ENCODE peak calls at places on chromosome X, in nine cellular contexts. I, O, B, F, H, S, J, U and Y are unnamed samples.

GRCh38 chrX:117743469-117744251 is 372.9 kb downstream of the KLHL13 start:
- DNase-seq in F (no peak), U (no peak), I (peak), O (no peak), J (no peak), H (no peak), B (no peak), S (peak), Y (peak)

GRCh38 chrX:44903107-44903506 is 30.1 kb downstream of the KDM6A start:
- DNase-seq in S (peak), F (no peak), I (no peak), J (no peak), H (no peak), B (no peak), U (peak), O (peak), Y (no peak)

GRCh38 chrX:148960060-148960459 is 459.6 kb downstream of the AFF2 start:
- DNase-seq in U (no peak), B (no peak), F (no peak), S (no peak), H (no peak), J (no peak), O (no peak), I (no peak), Y (no peak)

GRCh38 chrX:86047174-86047991 is at the start of gene CHM:
- DNase-seq in H (peak), F (peak), J (peak), O (peak), B (peak), S (peak), I (peak), U (peak), Y (peak)

GRCh38 chrX:151396042-151396826 is 772 bp upstream of the VMA21 start:
- DNase-seq in H (peak), U (peak), J (peak), I (peak), B (peak), S (peak), O (no peak), F (no peak), Y (no peak)

GRCh38 chrX:47217121-47217851 is 1.2 kb upstream of the CDK16 start:
- DNase-seq in U (peak), S (peak), J (peak), O (peak), B (peak), F (no peak), H (no peak), I (no peak), Y (peak)

GRCh38 chrX:123665197-123665596 is 67.7 kb downstream of the THOC2 start:
- DNase-seq in O (no peak), S (no peak), I (no peak), H (no peak), F (no peak), B (no peak), J (no peak), U (peak), Y (no peak)

GRCh38 chrX:65871671-65872311 is 168.1 kb downstream of the VSIG4 start:
- DNase-seq in J (no peak), H (peak), I (peak), B (no peak), O (peak), F (no peak), U (peak), S (no peak), Y (no peak)

GRCh38 chrX:18994713-18995112 is 10.8 kb upstream of the PHKA2 start:
- DNase-seq in O (peak), H (no peak), I (no peak), B (no peak), F (no peak), U (peak), S (peak), J (no peak), Y (no peak)

GRCh38 chrX:115408736-115409390 is 119.3 kb downstream of the LUZP4 start:
- DNase-seq in S (peak), F (no peak), I (no peak), O (no peak), B (no peak), H (no peak), U (no peak), J (no peak), Y (no peak)

GRCh38 chrX:139198936-139199335 is 331.6 kb upstream of the F9 start:
- DNase-seq in B (no peak), U (no peak), F (no peak), J (no peak), I (no peak), S (no peak), H (no peak), O (no peak), Y (no peak)

GRCh38 chrX:5708209-5708608 is 520.5 kb downstream of the NLGN4X start:
- DNase-seq in O (no peak), J (no peak), H (no peak), U (no peak), S (no peak), F (no peak), I (no peak), B (no peak), Y (no peak)

GRCh38 chrX:40082447-40083119 is 15.2 kb downstream of the BCOR start:
- DNase-seq in S (no peak), B (no peak), F (peak), U (no peak), H (no peak), I (no peak), J (no peak), O (no peak), Y (no peak)

GRCh38 chrX:102768984-102769761 is 48.6 kb downstream of the GPRASP3 start:
- DNase-seq in J (peak), H (peak), I (peak), O (peak), U (peak), F (peak), B (peak), S (peak), Y (peak)

GRCh38 chrX:110267874-110268273 is 50.0 kb downstream of the AMMECR1 start:
- DNase-seq in O (no peak), H (no peak), J (no peak), U (no peak), I (no peak), F (no peak), S (no peak), B (no peak), Y (no peak)

GRCh38 chrX:103831342-103831802 is 685 bp downstream of the RAB9B start:
- DNase-seq in U (peak), F (peak), J (no peak), I (no peak), O (peak), H (no peak), B (no peak), S (no peak), Y (no peak)

GRCh38 chrX:20595928-20596550 is 329.3 kb upstream of the RPS6KA3 start:
- DNase-seq in F (no peak), I (no peak), J (no peak), O (no peak), B (no peak), H (no peak), U (no peak), S (no peak), Y (no peak)

GRCh38 chrX:123267220-123267619 is 83.1 kb downstream of the GRIA3 start:
- DNase-seq in I (no peak), O (no peak), B (no peak), F (no peak), H (no peak), U (no peak), S (no peak), J (no peak), Y (no peak)

GRCh38 chrX:25873196-25873595 is 264.9 kb upstream of the MAGEB18 start:
- DNase-seq in U (no peak), F (no peak), O (no peak), H (no peak), S (no peak), B (no peak), I (no peak), J (no peak), Y (no peak)

GRCh38 chrX:101078716-101079115 is at the start of gene TMEM35A:
- DNase-seq in S (peak), O (no peak), F (no peak), U (no peak), J (no peak), B (no peak), I (peak), H (no peak), Y (no peak)

GRCh38 chrX:96994088-96994487 is 110.4 kb downstream of the RPA4 start:
- DNase-seq in H (no peak), S (no peak), J (no peak), I (no peak), O (no peak), U (no peak), B (no peak), F (no peak), Y (no peak)

GRCh38 chrX:129744881-129745321 is 6.1 kb downstream of the XPNPEP2 start:
- DNase-seq in H (no peak), I (no peak), U (no peak), J (no peak), F (no peak), O (no peak), B (no peak), S (no peak), Y (no peak)

GRCh38 chrX:135416546-135416945 is 5.2 kb upstream of the SMIM10L2A start:
- DNase-seq in I (no peak), S (no peak), B (no peak), J (no peak), U (peak), F (no peak), O (no peak), H (no peak), Y (no peak)

GRCh38 chrX:153333271-153333670 is 682 bp upstream of the ZNF275 start:
- DNase-seq in J (no peak), S (peak), H (no peak), O (no peak), U (no peak), B (no peak), I (no peak), F (no peak), Y (no peak)

GRCh38 chrX:40581333-40581910 is 652 bp downstream of the ATP6AP2 start:
- DNase-seq in F (no peak), U (peak), H (no peak), S (peak), B (no peak), O (peak), I (no peak), J (no peak), Y (no peak)

GRCh38 chrX:27863813-27864212 is 56.0 kb downstream of the MAGEB10 start:
- DNase-seq in U (no peak), J (no peak), H (no peak), S (no peak), O (no peak), F (no peak), I (no peak), B (no peak), Y (no peak)

GRCh38 chrX:118740276-118740889 is 13.0 kb downstream of the IL13RA1 start:
- DNase-seq in B (no peak), O (no peak), I (no peak), J (no peak), S (no peak), H (no peak), F (no peak), U (no peak), Y (no peak)

GRCh38 chrX:41922125-41922521 is 1.2 kb downstream of the CASK start:
- DNase-seq in O (no peak), S (peak), J (no peak), H (no peak), U (no peak), I (no peak), F (no peak), B (no peak), Y (peak)

GRCh38 chrX:147476008-147476407 is 435.7 kb upstream of the FMR1 start:
- DNase-seq in H (no peak), I (peak), U (peak), J (peak), O (no peak), S (no peak), B (no peak), F (no peak), Y (no peak)

GRCh38 chrX:96379951-96380350 is 304.7 kb upstream of the DIAPH2 start:
- DNase-seq in I (no peak), B (no peak), H (no peak), F (no peak), O (no peak), S (no peak), U (no peak), J (no peak), Y (no peak)

GRCh38 chrX:149950681-149951080 is 12.4 kb upstream of the EOLA2 start:
- DNase-seq in S (peak), B (no peak), J (no peak), O (peak), I (no peak), U (peak), H (no peak), F (no peak), Y (peak)

GRCh38 chrX:1592128-1592862 is 891 bp downstream of the AKAP17A start:
- DNase-seq in U (peak), F (no peak), H (no peak), S (peak), I (peak), J (no peak), B (no peak), O (no peak), Y (no peak)

GRCh38 chrX:150635952-150636351 is 57.2 kb upstream of the MTMR1 start:
- DNase-seq in F (no peak), J (no peak), I (no peak), H (peak), S (peak), O (peak), U (peak), B (no peak), Y (no peak)

GRCh38 chrX:118495061-118495921 is at the start of gene DOCK11:
- DNase-seq in I (peak), J (peak), O (peak), S (peak), B (peak), U (peak), H (peak), F (peak), Y (peak)

GRCh38 chrX:66074920-66075879 is 35.3 kb upstream of the VSIG4 start:
- DNase-seq in I (peak), F (peak), S (no peak), B (no peak), U (no peak), J (peak), H (peak), O (no peak), Y (no peak)

GRCh38 chrX:106698693-106699092 is 27.8 kb upstream of the RNF128 start:
- DNase-seq in J (no peak), U (peak), F (no peak), O (no peak), S (peak), B (no peak), H (no peak), I (no peak), Y (no peak)

GRCh38 chrX:4263005-4263404 is 549.6 kb upstream of the PRKX start:
- DNase-seq in B (no peak), F (no peak), J (no peak), H (no peak), O (peak), S (no peak), I (no peak), U (no peak), Y (no peak)

GRCh38 chrX:123773258-123773978 is 40.6 kb upstream of the THOC2 start:
- DNase-seq in I (no peak), B (no peak), F (no peak), S (no peak), O (no peak), U (no peak), H (no peak), J (no peak), Y (no peak)

GRCh38 chrX:69987691-69988090 is 62.0 kb downstream of the AWAT2 start:
- DNase-seq in I (no peak), U (no peak), J (no peak), S (no peak), H (no peak), B (no peak), F (no peak), O (no peak), Y (no peak)
- H3K27ac ChIP-seq in I (no peak), U (no peak), J (no peak), S (no peak), H (no peak), B (no peak), F (no peak), O (no peak), Y (no peak)

GRCh38 chrX:131621650-131622049 is 77.8 kb downstream of the OR13H1 start:
- DNase-seq in B (no peak), I (no peak), S (no peak), F (no peak), U (no peak), O (no peak), J (no peak), H (no peak), Y (no peak)

GRCh38 chrX:131626681-131627296 is 82.9 kb downstream of the OR13H1 start:
- DNase-seq in B (no peak), H (no peak), I (no peak), U (no peak), O (peak), S (no peak), J (no peak), F (no peak), Y (no peak)
- TF ChIP-seq CTCF in B (no peak), H (no peak), I (no peak), U (no peak), O (peak), S (no peak), J (no peak), F (no peak), Y (no peak)

DNA sequence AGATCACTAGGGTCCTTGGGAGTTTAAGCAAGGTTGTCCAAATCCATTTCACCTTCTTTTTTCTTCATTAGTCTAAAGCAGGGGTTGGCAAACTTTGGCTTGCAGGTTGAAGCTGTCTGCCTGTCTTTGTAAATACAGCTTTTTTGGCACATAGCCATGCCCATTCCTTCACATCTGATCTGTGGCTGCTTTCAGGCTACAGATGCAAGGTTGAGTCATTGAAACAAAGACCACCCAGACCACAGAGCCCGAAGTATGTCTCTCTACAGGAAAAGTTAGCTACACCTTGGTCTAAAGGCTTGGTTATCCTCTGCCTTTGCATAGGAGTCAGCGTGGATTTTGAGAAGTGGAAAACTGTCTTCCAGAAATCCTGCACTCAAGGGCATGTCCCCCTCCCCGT is 238.1 kb upstream of the STS start:
- DNase-seq in I (no peak), F (no peak), U (no peak), H (no peak), S (no peak), O (no peak), B (no peak), J (no peak), Y (no peak)
- H3K27ac ChIP-seq in I (no peak), F (no peak), U (no peak), H (no peak), S (no peak), O (no peak), B (no peak), J (no peak), Y (no peak)

GRCh38 chrX:74465424-74465823 is 44.1 kb downstream of the SLC16A2 start:
- DNase-seq in J (no peak), O (no peak), S (peak), U (no peak), B (no peak), H (no peak), F (no peak), I (no peak), Y (no peak)
- TF ChIP-seq CTCF in J (no peak), O (no peak), S (peak), U (no peak), B (no peak), H (no peak), F (no peak), I (no peak), Y (no peak)